ENCODE peak calls at places on chromosomes 7 and 10, in nine cellular contexts. Q, K, U, Z, N, L, T, I and M are unnamed samples.

GRCh38 chr7:111872411-111872810 is 310.1 kb upstream of the IMMP2L start:
- DNase-seq in Q (no peak), K (no peak), U (no peak), Z (no peak), N (no peak), L (no peak), T (no peak), I (no peak), M (no peak)

GRCh38 chr7:50069613-50070012 is 23.4 kb downstream of the ZPBP start:
- DNase-seq in Q (peak), K (peak), U (no peak), Z (peak), N (no peak), L (no peak), T (no peak), I (no peak), M (no peak)

GRCh38 chr10:69214666-69215131 is 5.4 kb upstream of the HKDC1 start:
- DNase-seq in Q (no peak), K (no peak), U (no peak), Z (no peak), N (no peak), L (no peak), T (no peak), I (no peak), M (no peak)

GRCh38 chr7:45579386-45579785 is 5.2 kb downstream of the ADCY1 start:
- DNase-seq in Q (no peak), K (no peak), U (no peak), Z (no peak), N (no peak), L (no peak), T (no peak), I (no peak), M (no peak)

GRCh38 chr7:17126413-17127374 is 171.8 kb upstream of the AHR start:
- DNase-seq in Q (no peak), K (no peak), U (no peak), Z (no peak), N (no peak), L (no peak), T (no peak), I (no peak), M (no peak)

GRCh38 chr10:49309691-49310371 is 10.9 kb downstream of the C10orf71 start:
- DNase-seq in Q (no peak), K (no peak), U (no peak), Z (no peak), N (no peak), L (peak), T (no peak), I (no peak), M (no peak)

GRCh38 chr7:118867860-118868259 is 643.4 kb downstream of the ANKRD7 start:
- DNase-seq in Q (no peak), K (no peak), U (no peak), Z (no peak), N (no peak), L (no peak), T (no peak), I (no peak), M (no peak)

GRCh38 chr7:19665399-19666008 is 43.3 kb downstream of the POLR1F start:
- DNase-seq in Q (peak), K (peak), U (peak), Z (no peak), N (no peak), L (peak), T (peak), I (no peak), M (no peak)

GRCh38 chr10:4151466-4151865 is 366.5 kb upstream of the KLF6 start:
- DNase-seq in Q (peak), K (no peak), U (no peak), Z (no peak), N (no peak), L (no peak), T (peak), I (no peak), M (no peak)

GRCh38 chr7:29274156-29275017 is 79.8 kb downstream of the CHN2 start:
- DNase-seq in Q (peak), K (peak), U (no peak), Z (no peak), N (no peak), L (no peak), T (peak), I (no peak), M (no peak)

GRCh38 chr7:44884553-44885393 is 557 bp downstream of the PURB start:
- DNase-seq in Q (peak), K (peak), U (no peak), Z (peak), N (no peak), L (peak), T (peak), I (peak), M (peak)

GRCh38 chr10:28903716-28904115 is 226.4 kb downstream of the BAMBI start:
- DNase-seq in Q (no peak), K (no peak), U (no peak), Z (no peak), N (no peak), L (no peak), T (no peak), I (no peak), M (no peak)

GRCh38 chr7:79258826-79259225 is 194.6 kb downstream of the MAGI2 start:
- DNase-seq in Q (no peak), K (no peak), U (no peak), Z (no peak), N (no peak), L (no peak), T (no peak), I (no peak), M (no peak)

GRCh38 chr10:49161411-49161997 is 26.7 kb downstream of the TMEM273 start:
- DNase-seq in Q (peak), K (peak), U (no peak), Z (no peak), N (no peak), L (peak), T (peak), I (no peak), M (no peak)

GRCh38 chr7:66905689-66906088 is 15.3 kb upstream of the TMEM248 start:
- DNase-seq in Q (no peak), K (peak), U (no peak), Z (no peak), N (no peak), L (no peak), T (peak), I (no peak), M (no peak)
- TF ChIP-seq CTCF in Q (peak), K (peak), U (no peak), Z (no peak), N (no peak), L (peak), T (peak), I (no peak), M (peak)

GRCh38 chr10:58967551-58968418 is 208.7 kb upstream of the PHYHIPL start:
- DNase-seq in Q (peak), K (no peak), U (peak), Z (peak), N (no peak), L (no peak), T (no peak), I (peak), M (peak)

GRCh38 chr10:58963723-58964124 is 212.7 kb upstream of the PHYHIPL start:
- DNase-seq in Q (no peak), K (no peak), U (no peak), Z (no peak), N (no peak), L (no peak), T (peak), I (no peak), M (no peak)

GRCh38 chr10:58965855-58966254 is 210.6 kb upstream of the PHYHIPL start:
- DNase-seq in Q (no peak), K (no peak), U (no peak), Z (no peak), N (no peak), L (no peak), T (no peak), I (no peak), M (no peak)

GRCh38 chr10:58957517-58957916 is 218.9 kb upstream of the PHYHIPL start:
- DNase-seq in Q (no peak), K (no peak), U (no peak), Z (no peak), N (no peak), L (no peak), T (no peak), I (no peak), M (no peak)

DNA sequence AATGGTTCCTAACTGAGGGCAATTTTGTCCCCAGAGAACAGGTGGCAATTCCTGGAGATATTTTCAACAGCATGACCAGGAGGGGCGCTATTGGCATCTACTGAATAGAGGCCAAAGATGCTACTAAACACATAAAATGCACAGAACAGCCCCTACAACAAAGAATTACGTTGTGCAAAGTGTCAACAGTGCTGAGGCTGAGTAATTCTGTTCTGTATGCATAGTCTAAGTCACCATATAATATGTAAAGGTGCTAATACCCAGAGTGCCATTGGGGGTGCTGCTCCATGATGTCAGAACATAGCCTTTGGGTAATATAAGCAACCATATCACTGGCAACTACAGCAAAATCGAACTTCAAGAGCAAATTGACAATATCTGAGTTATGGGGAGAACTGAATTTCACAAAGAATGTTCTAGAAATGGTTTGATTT is 213.3 kb upstream of the PHYHIPL start:
- DNase-seq in Q (no peak), K (no peak), U (no peak), Z (no peak), N (no peak), L (peak), T (peak), I (no peak), M (no peak)
- TF ChIP-seq CTCF in Q (peak), K (peak), U (peak), Z (no peak), N (peak), L (peak), T (peak), I (no peak), M (peak)

GRCh38 chr10:120827251-120827875 is 23.8 kb upstream of the WDR11 start:
- DNase-seq in Q (no peak), K (no peak), U (no peak), Z (no peak), N (no peak), L (no peak), T (no peak), I (no peak), M (no peak)

GRCh38 chr10:120825878-120826383 is 25.2 kb upstream of the WDR11 start:
- DNase-seq in Q (no peak), K (no peak), U (no peak), Z (no peak), N (no peak), L (no peak), T (no peak), I (no peak), M (no peak)

GRCh38 chr10:120823251-120823650 is 27.9 kb upstream of the WDR11 start:
- DNase-seq in Q (peak), K (no peak), U (no peak), Z (no peak), N (no peak), L (no peak), T (no peak), I (no peak), M (no peak)

GRCh38 chr10:120828940-120829339 is 22.2 kb upstream of the WDR11 start:
- DNase-seq in Q (no peak), K (no peak), U (no peak), Z (no peak), N (no peak), L (no peak), T (no peak), I (no peak), M (no peak)

GRCh38 chr10:120824864-120825263 is 26.3 kb upstream of the WDR11 start:
- DNase-seq in Q (peak), K (peak), U (peak), Z (no peak), N (no peak), L (peak), T (peak), I (no peak), M (no peak)
- TF ChIP-seq CTCF in Q (peak), K (no peak), U (peak), Z (peak), N (peak), L (peak), T (peak), I (no peak), M (peak)

DNA sequence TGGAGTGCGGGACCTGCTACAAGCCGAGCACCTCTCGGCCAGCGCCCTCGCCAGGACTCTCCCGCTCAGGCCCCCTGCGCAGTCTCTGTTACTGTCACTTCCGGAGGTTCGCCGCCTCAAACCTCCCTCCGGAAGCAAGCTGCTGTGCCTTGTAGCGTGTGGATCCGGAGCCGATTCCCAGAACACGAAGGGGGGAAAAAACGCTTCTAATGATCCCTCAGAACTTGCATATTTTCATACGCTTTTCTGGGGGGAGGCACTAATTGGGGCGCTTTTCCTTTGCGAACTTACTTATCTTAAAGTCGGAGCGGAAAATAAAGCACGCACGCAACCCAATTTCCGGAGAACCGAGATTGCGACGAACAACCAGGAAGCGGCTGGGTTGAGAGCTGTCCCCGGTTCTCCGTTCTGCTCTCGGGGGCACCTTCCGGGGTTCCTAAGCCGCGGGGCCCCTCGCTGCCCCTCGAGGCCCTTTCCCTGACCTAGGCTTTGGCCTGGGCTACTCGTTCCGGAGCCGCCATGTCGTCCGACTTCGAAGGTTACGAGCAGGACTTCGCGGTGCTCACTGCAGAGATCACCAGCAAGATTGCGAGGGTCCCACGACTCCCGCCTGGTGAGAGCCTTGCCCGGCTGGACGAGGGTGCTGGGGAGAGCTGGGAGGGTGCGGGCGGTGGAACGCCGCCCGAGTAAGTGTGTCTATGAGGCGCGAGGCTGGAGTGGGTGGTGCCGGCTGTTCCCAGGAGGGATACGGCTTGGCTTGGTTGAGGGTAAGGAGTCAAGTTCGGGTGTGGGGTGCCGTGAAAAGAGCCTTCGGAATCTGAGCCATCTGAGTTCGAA is at the start of the genes VTI1A and ZDHHC6:
- DNase-seq in Q (peak), K (peak), U (peak), Z (peak), N (peak), L (peak), T (peak), I (peak), M (peak)
- TF ChIP-seq CTCF in Q (peak), K (peak), U (no peak), Z (peak), N (peak), L (peak), T (peak), I (no peak), M (peak)